ENCODE peak calls at places on chromosome 20, in four cellular contexts. J, Y, C and Z are unnamed samples.

GRCh38 chr20:48828734-48829460 is 1.1 kb upstream of the PREX1 start:
- DNase-seq in J (no peak), Y (peak), C (no peak), Z (no peak)

GRCh38 chr20:17895641-17896246 is 72.8 kb downstream of the SNX5 start:
- DNase-seq in J (peak), Y (peak), C (peak), Z (no peak)

GRCh38 chr20:63268671-63269439 is 3.8 kb upstream of the ARFGAP1 start:
- DNase-seq in Y (no peak), C (no peak), J (no peak), Z (peak)

GRCh38 chr20:63104312-63105181 is 97.8 kb upstream of the BHLHE23 start:
- DNase-seq in Y (no peak), J (no peak), C (no peak), Z (no peak)

GRCh38 chr20:53713328-53714056 is 119.9 kb upstream of the ZNF217 start:
- DNase-seq in J (no peak), C (no peak), Y (no peak), Z (peak)

GRCh38 chr20:60345106-60345505 is 386.9 kb downstream of the CDH26 start:
- DNase-seq in J (no peak), C (no peak), Y (no peak), Z (no peak)

GRCh38 chr20:5720696-5721095 is 29.5 kb upstream of the SHLD1 start:
- DNase-seq in C (no peak), Y (no peak), J (no peak), Z (no peak)

GRCh38 chr20:35523298-35523888 is 6.1 kb downstream of the C20orf173 start:
- DNase-seq in J (no peak), Y (peak), C (peak), Z (no peak)

GRCh38 chr20:53165452-53165851 is 193.3 kb downstream of the TSHZ2 start:
- DNase-seq in C (no peak), Y (no peak), J (no peak), Z (no peak)

GRCh38 chr20:61967300-61967699 is 98.4 kb downstream of the TAF4 start:
- DNase-seq in J (no peak), Y (no peak), C (no peak), Z (no peak)

GRCh38 chr20:32355417-32355841 is 2.7 kb upstream of the ASXL1 start:
- DNase-seq in Y (no peak), C (peak), J (no peak), Z (no peak)

GRCh38 chr20:8330785-8331699 is 199.0 kb downstream of the PLCB1 start:
- DNase-seq in Y (no peak), C (no peak), J (no peak), Z (no peak)

GRCh38 chr20:57442160-57442887 is 51.1 kb downstream of the RBM38 start:
- DNase-seq in Y (no peak), J (no peak), C (no peak), Z (no peak)

GRCh38 chr20:44886276-44886671 is 769 bp downstream of the YWHAB start:
- DNase-seq in Y (peak), J (no peak), C (no peak), Z (no peak)

GRCh38 chr20:24479106-24479505 is 9.7 kb downstream of the SYNDIG1 start:
- DNase-seq in Y (no peak), C (no peak), J (no peak), Z (no peak)

GRCh38 chr20:16158090-16158975 is 414.9 kb downstream of the KIF16B start:
- DNase-seq in C (peak), J (no peak), Y (no peak), Z (no peak)

GRCh38 chr20:50992733-50993457 is 30.0 kb downstream of the KCNG1 start:
- DNase-seq in Y (peak), J (no peak), C (peak), Z (peak)